ENCODE peak calls at places on chromosome 15, in ten cellular contexts. N is activated gamma-delta T cell treated with Interleukin-2 at 50 U/mL for 16 hours; P is RKO; W is fibroblast of lung; R is stomach; H is left ventricle myocardium superior; O is AG09309; D is EL; K is activated T-cell treated with anti-CD3 and anti-CD28 coated beads, Interleukin-2, amount 50 U/mL, for 72 hours; Q is endothelial cell. U is an unnamed sample.

GRCh38 chr15:66714543-66714981 is 12.5 kb downstream of the SMAD6 start:
- DNase-seq in N (no peak), P (no peak), W (peak), R (no peak), H (no peak), O (no peak), D (peak), K (no peak), Q (no peak), U (no peak)

GRCh38 chr15:100958326-100959065 is 39.3 kb downstream of the LRRK1 start:
- DNase-seq in N (no peak), P (no peak), W (peak), R (no peak), H (no peak), O (no peak), D (peak), K (no peak), Q (no peak), U (no peak)

GRCh38 chr15:58588096-58588495 is 156.3 kb downstream of the LIPC start:
- DNase-seq in N (no peak), P (no peak), W (no peak), R (no peak), H (no peak), O (no peak), D (no peak), K (no peak), Q (no peak), U (no peak)

GRCh38 chr15:90646662-90647305 is 70.4 kb upstream of the BLM start:
- DNase-seq in N (no peak), P (no peak), W (no peak), R (no peak), H (no peak), O (no peak), D (no peak), K (no peak), Q (no peak), U (no peak)

GRCh38 chr15:90173372-90173771 is 27.8 kb upstream of the SEMA4B start:
- DNase-seq in N (no peak), P (no peak), W (no peak), R (no peak), H (no peak), O (no peak), D (no peak), K (no peak), Q (no peak), U (no peak)

GRCh38 chr15:62465173-62465572 is 300.1 kb upstream of the C2CD4B start:
- DNase-seq in N (no peak), P (no peak), W (no peak), R (no peak), H (no peak), O (no peak), D (no peak), K (no peak), Q (no peak), U (no peak)

GRCh38 chr15:101276501-101277037 is 716 bp downstream of the SELENOS start:
- DNase-seq in N (no peak), P (peak), W (peak), R (no peak), H (no peak), O (no peak), D (peak), K (peak), Q (peak), U (peak)

GRCh38 chr15:81914734-81915234 is 131.0 kb downstream of the MEX3B start:
- DNase-seq in N (no peak), P (no peak), W (peak), R (no peak), H (peak), O (no peak), D (no peak), K (no peak), Q (no peak), U (peak)

GRCh38 chr15:75107905-75108838 is 84.8 kb downstream of the PPCDC start:
- DNase-seq in N (peak), P (peak), W (peak), R (peak), H (no peak), O (peak), D (peak), K (peak), Q (no peak), U (peak)

GRCh38 chr15:72222433-72222832 is 8.6 kb downstream of the PKM start:
- DNase-seq in N (no peak), P (peak), W (peak), R (no peak), H (peak), O (no peak), D (peak), K (no peak), Q (no peak), U (peak)

GRCh38 chr15:101305820-101306255 is 10.8 kb upstream of the SNRPA1 start:
- DNase-seq in N (no peak), P (no peak), W (no peak), R (no peak), H (no peak), O (no peak), D (no peak), K (no peak), Q (no peak), U (no peak)

GRCh38 chr15:69433831-69434230 is 18.8 kb upstream of the RPLP1 start:
- DNase-seq in N (no peak), P (no peak), W (no peak), R (no peak), H (no peak), O (no peak), D (no peak), K (no peak), Q (no peak), U (no peak)

GRCh38 chr15:63514533-63514943 is 10.1 kb downstream of the USP3 start:
- DNase-seq in N (no peak), P (peak), W (peak), R (no peak), H (no peak), O (peak), D (peak), K (no peak), Q (no peak), U (peak)

GRCh38 chr15:77064539-77065308 is 6.2 kb downstream of the TSPAN3 start:
- DNase-seq in N (no peak), P (peak), W (no peak), R (no peak), H (no peak), O (no peak), D (peak), K (no peak), Q (no peak), U (peak)

GRCh38 chr15:69610858-69611257 is 158.2 kb downstream of the RPLP1 start:
- DNase-seq in N (no peak), P (no peak), W (no peak), R (no peak), H (no peak), O (no peak), D (no peak), K (no peak), Q (no peak), U (no peak)

GRCh38 chr15:45100884-45101622 is 12.9 kb downstream of the DUOX2 start:
- DNase-seq in N (no peak), P (no peak), W (no peak), R (no peak), H (no peak), O (no peak), D (no peak), K (no peak), Q (no peak), U (no peak)

GRCh38 chr15:37016287-37016686 is 84.1 kb downstream of the MEIS2 start:
- DNase-seq in N (no peak), P (no peak), W (peak), R (no peak), H (no peak), O (peak), D (peak), K (no peak), Q (no peak), U (no peak)

GRCh38 chr15:79973445-79974180 is 2.6 kb upstream of the BCL2A1 start:
- DNase-seq in N (no peak), P (no peak), W (no peak), R (no peak), H (no peak), O (no peak), D (no peak), K (peak), Q (no peak), U (no peak)

U was measured in LHCN-M2.